ENCODE peak calls at places on chromosomes 13 and 19, in eight cellular contexts. M is mucosa of descending colon, I is SJCRH30, E is OCI-LY7, P is testis, R is psoas muscle, F is pancreas, N is mammary epithelial cell. S is an unnamed sample.
A peak's percentile ranks its signal among the peaks of the same experiment; 100 is the strongest.

GRCh38 chr13:24644051-24644450 is 36.2 kb upstream of the ATP12A start:
- DNase-seq in R (no peak), E (no peak), N (no peak), M (no peak), P (no peak), I (peak; percentile 36), F (no peak), S (no peak)

GRCh38 chr13:24008679-24009078 is 111.4 kb upstream of the C1QTNF9B start:
- DNase-seq in R (no peak), I (no peak), N (no peak), P (no peak), M (no peak), F (no peak), E (no peak), S (no peak)

GRCh38 chr19:57978586-57979289 is 4.4 kb upstream of the C19orf18 start:
- DNase-seq in I (peak; percentile 29), E (no peak), M (no peak), R (no peak), N (no peak), F (no peak), P (no peak), S (no peak)

GRCh38 chr13:31051999-31052398 is 109.7 kb downstream of the HSPH1 start:
- DNase-seq in R (no peak), I (no peak), F (no peak), E (no peak), M (no peak), P (no peak), N (no peak), S (no peak)

GRCh38 chr13:77918391-77919261 is at the start of gene EDNRB:
- DNase-seq in F (no peak), R (peak; percentile 71), E (no peak), N (peak; percentile 45), M (peak; percentile 20), P (peak; percentile 39), I (peak; percentile 40), S (peak; percentile 62)

GRCh38 chr19:55605637-55606470 is at the start of gene ZNF865:
- DNase-seq in M (peak; percentile 79), F (peak; percentile 78), I (peak; percentile 90), E (peak; percentile 80), P (peak; percentile 81), R (peak; percentile 82), N (peak; percentile 84), S (peak; percentile 82)

GRCh38 chr19:7918615-7919421 is 1.3 kb upstream of the SNAPC2 start:
- DNase-seq in I (no peak), F (peak; percentile 53), P (no peak), R (no peak), N (no peak), E (no peak), M (no peak), S (no peak)

GRCh38 chr19:17473041-17473440 is 2.7 kb downstream of the SLC27A1 start:
- DNase-seq in F (no peak), E (no peak), N (peak; percentile 69), P (no peak), I (peak; percentile 51), M (no peak), R (no peak), S (no peak)

GRCh38 chr13:25233861-25234260 is 53.4 kb downstream of the MTMR6 start:
- DNase-seq in I (no peak), P (no peak), R (no peak), N (no peak), E (no peak), M (no peak), F (no peak), S (no peak)

GRCh38 chr19:54029930-54030490 is 33.7 kb downstream of the VSTM1 start:
- DNase-seq in F (peak; percentile 45), I (peak; percentile 81), R (no peak), P (peak; percentile 80), E (peak; percentile 59), N (peak; percentile 28), M (peak; percentile 65), S (peak; percentile 61)

GRCh38 chr19:33508941-33509614 is 12.5 kb downstream of the PEPD start:
- DNase-seq in R (no peak), E (no peak), M (no peak), F (no peak), P (no peak), N (no peak), I (no peak), S (no peak)

GRCh38 chr13:43698743-43699142 is 88.0 kb downstream of the ENOX1 start:
- DNase-seq in N (no peak), E (no peak), I (no peak), R (no peak), M (no peak), F (no peak), P (no peak), S (no peak)

DNA sequence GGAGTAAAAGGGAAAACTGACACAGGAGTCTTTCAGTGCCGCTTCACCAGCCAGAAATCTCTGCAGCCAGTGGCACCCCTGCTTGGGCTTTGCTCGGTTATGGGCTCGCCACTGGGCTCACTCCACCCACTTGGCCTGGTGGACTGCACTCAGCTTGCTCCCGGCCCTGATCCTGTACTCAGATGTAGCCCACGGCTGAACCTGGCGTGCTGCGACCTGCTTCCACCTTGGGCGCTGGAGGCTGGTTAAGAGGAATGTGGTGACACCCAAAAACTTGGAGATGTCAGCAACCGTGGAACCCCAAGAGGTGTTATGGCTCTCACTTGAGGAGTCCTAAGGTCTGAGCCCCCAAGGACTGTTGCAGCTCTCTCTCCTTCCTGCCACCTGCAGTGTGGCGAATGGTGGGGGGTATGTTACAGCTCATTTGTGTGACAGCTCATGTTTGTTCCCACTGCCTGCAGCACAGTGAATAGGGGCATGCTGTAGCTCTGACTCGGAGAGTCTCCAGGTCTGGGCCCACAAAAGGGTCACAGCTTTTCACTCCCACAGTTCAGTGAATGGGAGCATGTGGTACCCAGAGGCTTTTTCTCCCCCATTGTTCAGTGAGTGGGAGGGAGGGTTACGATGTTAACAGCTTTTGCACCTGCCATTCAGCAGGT is 1124.5 kb upstream of the ATXN8OS start:
- DNase-seq in N (no peak), R (peak; percentile 12), E (no peak), F (no peak), I (no peak), M (no peak), P (no peak), S (no peak)
- H3K4me1 ChIP-seq in N (no peaks in the 10 kb centered on the region), R (no peaks in the 10 kb centered on the region), E (no peaks in the 10 kb centered on the region), F (no peaks in the 10 kb centered on the region), I (no peaks in the 10 kb centered on the region), M (no peaks in the 10 kb centered on the region), P (no peaks in the 10 kb centered on the region), S (no peaks in the 10 kb centered on the region)

GRCh38 chr19:4376991-4377781 is 23.2 kb downstream of the SH3GL1 start:
- DNase-seq in I (no peak), M (no peak), P (no peak), E (no peak), F (peak; percentile 74), R (peak; percentile 87), N (peak; percentile 62), S (no peak)

GRCh38 chr19:4379383-4380253 is 20.7 kb downstream of the SH3GL1 start:
- DNase-seq in F (peak; percentile 91), I (peak; percentile 94), R (peak; percentile 93), N (peak; percentile 99), M (peak; percentile 43), E (peak; percentile 16), P (no peak), S (peak; percentile 81)

GRCh38 chr19:4376245-4376990 is 23.9 kb downstream of the SH3GL1 start:
- DNase-seq in E (no peak), I (no peak), M (no peak), F (peak; percentile 41), P (no peak), N (peak; percentile 33), R (peak; percentile 44), S (no peak)

GRCh38 chr19:4378886-4379285 is 21.5 kb downstream of the SH3GL1 start:
- DNase-seq in N (no peak), F (no peak), M (no peak), R (no peak), I (no peak), E (no peak), P (no peak), S (no peak)

GRCh38 chr19:4380254-4380727 is 20.1 kb downstream of the SH3GL1 start:
- DNase-seq in R (peak; percentile 74), E (peak; percentile 43), P (peak; percentile 68), I (no peak), N (peak; percentile 65), M (peak; percentile 49), F (peak; percentile 51), S (peak; percentile 73)
- H3K4me3 ChIP-seq in R (no peak overlapping the region), E (peak overlapping the region; percentile 47), P (no peak overlapping the region), I (no peak overlapping the region), N (no peak overlapping the region), M (no peak overlapping the region), F (no peak overlapping the region), S (peak overlapping the region; percentile 2)

GRCh38 chr13:114107686-114108081 is 24.7 kb downstream of the RASA3 start:
- DNase-seq in E (no peak), F (no peak), M (peak; percentile 21), R (peak; percentile 87), I (peak; percentile 86), P (no peak), N (no peak), S (peak; percentile 49)

GRCh38 chr13:114106991-114107685 is 25.3 kb downstream of the RASA3 start:
- DNase-seq in M (peak; percentile 1), R (peak; percentile 34), F (peak; percentile 21), I (peak; percentile 69), E (no peak), P (no peak), N (no peak), S (peak; percentile 41)

GRCh38 chr13:114109646-114110045 is 22.8 kb downstream of the RASA3 start:
- DNase-seq in E (no peak), F (peak; percentile 41), R (peak; percentile 81), I (peak; percentile 70), N (no peak), M (no peak), P (no peak), S (peak; percentile 49)

GRCh38 chr13:114108894-114109293 is 23.5 kb downstream of the RASA3 start:
- DNase-seq in N (no peak), E (no peak), P (no peak), I (no peak), R (peak; percentile 44), F (peak; percentile 5), M (peak; percentile 2), S (peak; percentile 38)

GRCh38 chr13:114108141-114108761 is 24.2 kb downstream of the RASA3 start:
- DNase-seq in E (no peak), F (no peak), M (peak; percentile 1), N (no peak), I (no peak), R (peak; percentile 46), P (no peak), S (peak; percentile 39)
- H3K4me1 ChIP-seq in E (peaks cover 25% of the 10 kb centered on the region), F (no peaks in the 10 kb centered on the region), M (peaks cover 7% of the 10 kb centered on the region), N (peaks cover 9% of the 10 kb centered on the region), I (peaks cover 53% of the 10 kb centered on the region), R (peaks cover 70% of the 10 kb centered on the region), P (no peaks in the 10 kb centered on the region), S (peaks cover 38% of the 10 kb centered on the region)

GRCh38 chr19:35297515-35297848 is 5.5 kb downstream of the MAG start:
- DNase-seq in I (no peak), F (no peak), P (no peak), M (no peak), R (no peak), N (no peak), E (no peak), S (no peak)

GRCh38 chr19:35295453-35295791 is 3.5 kb downstream of the MAG start:
- DNase-seq in P (no peak), R (no peak), N (no peak), M (no peak), F (no peak), I (no peak), E (no peak), S (no peak)

GRCh38 chr19:35294859-35295258 is 2.9 kb downstream of the MAG start:
- DNase-seq in N (no peak), I (no peak), R (no peak), P (no peak), F (no peak), E (no peak), M (no peak), S (no peak)

GRCh38 chr19:35296644-35297514 is 4.9 kb downstream of the MAG start:
- DNase-seq in F (no peak), E (peak; percentile 72), R (no peak), P (no peak), I (no peak), N (no peak), M (no peak), S (no peak)

GRCh38 chr19:35295792-35296462 is 4.0 kb downstream of the MAG start:
- DNase-seq in E (peak; percentile 92), R (no peak), I (no peak), M (no peak), P (no peak), N (no peak), F (no peak), S (no peak)
- H3K4me3 ChIP-seq in E (peak overlapping the region; percentile 63), R (no peak overlapping the region), I (no peak overlapping the region), M (no peak overlapping the region), P (no peak overlapping the region), N (no peak overlapping the region), F (no peak overlapping the region), S (no peak overlapping the region)

S was measured in lower lobe of right lung.